ENCODE peak calls at places on chromosomes 2 and 18, in seven cellular contexts. G, H, L, D, R, C and I are unnamed samples.

GRCh38 chr2:96116424-96116878 is at the start of gene ADRA2B:
- DNase-seq in L (peak; percentile 91), H (peak; percentile 19), C (peak; percentile 71), D (peak; percentile 73), G (peak; percentile 23), R (no peak), I (no peak)

GRCh38 chr2:120842456-120843439 is 107.1 kb downstream of the GLI2 start:
- DNase-seq in R (peak; percentile 36), G (no peak), D (no peak), L (no peak), H (no peak), C (no peak), I (no peak)

GRCh38 chr18:13100942-13101658 is 109.9 kb downstream of the CEP192 start:
- DNase-seq in C (no peak), G (no peak), H (no peak), L (no peak), D (no peak), R (no peak), I (no peak)

GRCh38 chr2:15243762-15244161 is 317.4 kb downstream of the NBAS start:
- DNase-seq in L (no peak), D (no peak), R (peak; percentile 71), G (peak; percentile 14), H (peak; percentile 2), C (peak; percentile 65), I (peak; percentile 16)

GRCh38 chr2:176099737-176100546 is at the start of gene HOXD12:
- DNase-seq in C (no peak), L (peak; percentile 59), R (no peak), D (no peak), H (no peak), G (no peak), I (no peak)

GRCh38 chr18:55416791-55417190 is 171.2 kb downstream of the TCF4 start:
- DNase-seq in C (no peak), D (no peak), R (peak; percentile 53), L (no peak), G (no peak), H (no peak), I (no peak)

GRCh38 chr2:84817239-84817655 is 63.6 kb downstream of the TRABD2A start:
- DNase-seq in C (no peak), G (no peak), L (no peak), R (no peak), H (no peak), D (peak; percentile 37), I (no peak)

GRCh38 chr18:21599585-21600525 is 649 bp downstream of the ESCO1 start:
- DNase-seq in C (peak; percentile 9), D (no peak), R (no peak), L (peak; percentile 68), G (peak; percentile 58), H (peak; percentile 57), I (peak; percentile 13)

GRCh38 chr2:237452846-237453245 is 34.2 kb upstream of the MLPH start:
- DNase-seq in C (no peak), H (no peak), R (no peak), G (no peak), L (no peak), D (no peak), I (no peak)

GRCh38 chr18:44859751-44860458 is 179.2 kb downstream of the SETBP1 start:
- DNase-seq in G (no peak), H (no peak), L (no peak), D (no peak), C (no peak), R (no peak), I (no peak)

GRCh38 chr2:54595999-54596903 is 127.2 kb upstream of the EML6 start:
- DNase-seq in D (peak; percentile 22), H (no peak), L (no peak), G (no peak), R (no peak), C (no peak), I (peak; percentile 17)

GRCh38 chr2:104078431-104079157 is 775.3 kb upstream of the POU3F3 start:
- DNase-seq in L (no peak), D (no peak), H (no peak), C (no peak), R (no peak), G (peak; percentile 1), I (no peak)

GRCh38 chr2:74457549-74458131 is 598 bp upstream of the WBP1 start:
- DNase-seq in L (peak; percentile 94), D (peak; percentile 89), G (peak; percentile 86), R (no peak), H (peak; percentile 58), C (peak; percentile 73), I (peak; percentile 37)

GRCh38 chr2:65999790-66000189 is 435.1 kb upstream of the MEIS1 start:
- DNase-seq in G (no peak), L (no peak), D (no peak), C (no peak), H (no peak), R (no peak), I (no peak)

GRCh38 chr2:180101846-180102245 is 94.7 kb upstream of the CWC22 start:
- DNase-seq in R (no peak), H (no peak), D (no peak), C (no peak), L (no peak), G (no peak), I (no peak)